ENCODE peak calls at places on chromosomes 4 and X, in ten cellular contexts. B, L, C, F, N, A, Z, M, G and S are unnamed samples.

GRCh38 chrX:124518888-124519287 is 172.5 kb downstream of the SH2D1A start:
- DNase-seq in B (no peak), L (no peak), C (no peak), F (no peak), N (no peak), A (peak), Z (no peak), M (no peak), G (no peak), S (no peak)

GRCh38 chr4:128322986-128323385 is 35.4 kb upstream of the PGRMC2 start:
- DNase-seq in B (no peak), L (no peak), C (peak), F (peak), N (no peak), A (peak), Z (no peak), M (no peak), G (no peak), S (no peak)

GRCh38 chr4:170589597-170590191 is 499.9 kb upstream of the AADAT start:
- DNase-seq in B (no peak), L (peak), C (no peak), F (peak), N (no peak), A (peak), Z (no peak), M (peak), G (no peak), S (no peak)

GRCh38 chrX:56397636-56398035 is 165.5 kb downstream of the KLF8 start:
- DNase-seq in B (no peak), L (no peak), C (no peak), F (no peak), N (no peak), A (no peak), Z (no peak), M (no peak), G (no peak), S (no peak)

GRCh38 chr4:177005801-177006230 is 213.1 kb upstream of the VEGFC start:
- DNase-seq in B (no peak), L (no peak), C (peak), F (no peak), N (no peak), A (peak), Z (no peak), M (no peak), G (no peak), S (peak)

GRCh38 chrX:20218809-20219505 is 47.8 kb downstream of the RPS6KA3 start:
- DNase-seq in B (no peak), L (no peak), C (no peak), F (no peak), N (peak), A (no peak), Z (peak), M (no peak), G (no peak), S (no peak)

GRCh38 chr4:95729596-95729995 is 110.3 kb upstream of the PDHA2 start:
- DNase-seq in B (no peak), L (no peak), C (no peak), F (no peak), N (no peak), A (no peak), Z (no peak), M (no peak), G (no peak), S (no peak)

GRCh38 chr4:72496119-72496518 is 72.9 kb downstream of the ADAMTS3 start:
- DNase-seq in B (no peak), L (no peak), C (no peak), F (no peak), N (no peak), A (peak), Z (no peak), M (no peak), G (no peak), S (peak)

GRCh38 chr4:161148051-161148450 is 1015.7 kb downstream of the FSTL5 start:
- DNase-seq in B (no peak), L (no peak), C (no peak), F (no peak), N (no peak), A (no peak), Z (no peak), M (no peak), G (no peak), S (no peak)

GRCh38 chr4:186296481-186296880 is 30.5 kb downstream of the F11 start:
- DNase-seq in B (no peak), L (no peak), C (no peak), F (no peak), N (no peak), A (no peak), Z (peak), M (no peak), G (no peak), S (no peak)

GRCh38 chrX:39022106-39022505 is 220.8 kb downstream of the MID1IP1 start:
- DNase-seq in B (no peak), L (no peak), C (no peak), F (no peak), N (no peak), A (no peak), Z (no peak), M (no peak), G (no peak), S (no peak)

GRCh38 chr4:15232725-15233597 is 194.9 kb upstream of the C1QTNF7 start:
- DNase-seq in B (no peak), L (no peak), C (no peak), F (peak), N (no peak), A (peak), Z (no peak), M (no peak), G (no peak), S (peak)

GRCh38 chrX:48507246-48507645 is 1.5 kb upstream of the PORCN start:
- DNase-seq in B (no peak), L (no peak), C (no peak), F (no peak), N (no peak), A (no peak), Z (no peak), M (no peak), G (no peak), S (no peak)

GRCh38 chrX:17802756-17803155 is 58.3 kb downstream of the RAI2 start:
- DNase-seq in B (no peak), L (no peak), C (no peak), F (no peak), N (no peak), A (no peak), Z (no peak), M (no peak), G (no peak), S (no peak)

GRCh38 chr4:42703776-42704175 is 46.9 kb upstream of the ATP8A1 start:
- DNase-seq in B (no peak), L (no peak), C (no peak), F (no peak), N (no peak), A (no peak), Z (peak), M (no peak), G (no peak), S (no peak)

GRCh38 chrX:149825424-149825823 is 43.7 kb downstream of the MAGEA9 start:
- DNase-seq in B (no peak), L (peak), C (peak), F (no peak), N (no peak), A (no peak), Z (peak), M (peak), G (no peak), S (peak)

GRCh38 chr4:53100801-53101581 is 238.9 kb downstream of the RASL11B start:
- DNase-seq in B (no peak), L (no peak), C (no peak), F (no peak), N (no peak), A (peak), Z (no peak), M (no peak), G (no peak), S (no peak)

GRCh38 chrX:41045960-41046567 is 39.2 kb upstream of the USP9X start:
- DNase-seq in B (no peak), L (no peak), C (no peak), F (no peak), N (peak), A (no peak), Z (no peak), M (no peak), G (no peak), S (peak)

GRCh38 chrX:49058794-49059193 is at the start of gene CCDC120:
- DNase-seq in B (peak), L (no peak), C (no peak), F (no peak), N (peak), A (peak), Z (peak), M (no peak), G (no peak), S (no peak)

GRCh38 chr4:72341432-72341820 is 227.6 kb downstream of the ADAMTS3 start:
- DNase-seq in B (no peak), L (no peak), C (no peak), F (no peak), N (no peak), A (no peak), Z (no peak), M (no peak), G (no peak), S (peak)

GRCh38 chr4:25863906-25864418 is 1.2 kb upstream of the SEL1L3 start:
- DNase-seq in B (no peak), L (no peak), C (no peak), F (no peak), N (peak), A (no peak), Z (no peak), M (peak), G (no peak), S (no peak)

GRCh38 chr4:125382995-125383394 is 68.2 kb downstream of the FAT4 start:
- DNase-seq in B (no peak), L (no peak), C (no peak), F (no peak), N (no peak), A (no peak), Z (no peak), M (no peak), G (no peak), S (no peak)

GRCh38 chr4:2300431-2300861 is 38.5 kb upstream of the MXD4 start:
- DNase-seq in B (no peak), L (no peak), C (no peak), F (no peak), N (no peak), A (no peak), Z (no peak), M (no peak), G (no peak), S (no peak)

GRCh38 chr4:55074386-55074785 is 51.0 kb downstream of the KDR start:
- DNase-seq in B (no peak), L (no peak), C (no peak), F (no peak), N (no peak), A (no peak), Z (no peak), M (no peak), G (no peak), S (peak)

GRCh38 chr4:74202062-74202586 is 44.2 kb downstream of the MTHFD2L start:
- DNase-seq in B (no peak), L (no peak), C (no peak), F (no peak), N (no peak), A (no peak), Z (no peak), M (no peak), G (no peak), S (no peak)

GRCh38 chr4:53852343-53852742 is 212.1 kb downstream of the CHIC2 start:
- DNase-seq in B (no peak), L (no peak), C (no peak), F (no peak), N (no peak), A (no peak), Z (no peak), M (no peak), G (no peak), S (no peak)

GRCh38 chr4:37970702-37971101 is 10.5 kb downstream of the PTTG2 start:
- DNase-seq in B (peak), L (peak), C (peak), F (peak), N (peak), A (peak), Z (peak), M (peak), G (peak), S (peak)

GRCh38 chr4:120299631-120300030 is 233.0 kb upstream of the MAD2L1 start:
- DNase-seq in B (no peak), L (no peak), C (no peak), F (no peak), N (no peak), A (no peak), Z (no peak), M (no peak), G (no peak), S (no peak)

DNA sequence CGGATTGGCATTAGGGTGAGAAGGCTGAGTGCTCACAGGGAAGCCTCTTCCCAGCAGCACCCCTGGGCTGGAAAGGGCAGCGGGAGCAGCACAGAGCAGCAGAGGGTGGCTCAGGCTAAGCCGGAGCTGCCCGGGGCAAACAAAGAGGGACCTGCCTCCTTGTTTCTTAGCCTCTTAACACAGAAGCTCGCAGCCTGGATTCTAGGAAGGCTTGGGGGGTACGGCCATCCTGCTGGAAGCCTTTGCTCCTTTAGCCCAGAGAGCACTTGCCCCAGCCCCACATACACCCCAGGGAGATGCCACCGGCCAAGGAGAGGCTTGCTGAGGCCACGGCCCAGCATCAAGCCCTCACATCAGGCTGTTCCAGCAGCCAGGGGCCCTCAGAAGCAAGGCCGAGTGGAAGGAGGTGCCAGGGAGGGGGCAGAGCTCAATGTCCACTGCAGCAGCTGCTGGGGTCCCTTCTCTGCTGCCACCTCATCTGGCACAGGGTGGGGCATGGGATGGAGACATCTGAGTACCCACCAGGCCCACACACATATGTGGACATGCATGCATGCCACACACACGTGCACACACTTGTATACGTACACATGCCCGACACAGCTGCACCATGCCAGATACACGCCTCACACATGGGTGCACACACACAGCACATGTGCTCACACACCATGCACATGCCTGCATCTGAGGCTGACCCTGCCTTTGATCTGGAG is 20.3 kb upstream of the SPON2 start:
- DNase-seq in B (peak), L (no peak), C (no peak), F (no peak), N (peak), A (no peak), Z (no peak), M (no peak), G (no peak), S (no peak)
- H3K27ac ChIP-seq in B (peak), L (peak), C (peak), F (peak), N (peak), A (no peak), Z (peak), M (no peak), G (peak), S (no peak)

DNA sequence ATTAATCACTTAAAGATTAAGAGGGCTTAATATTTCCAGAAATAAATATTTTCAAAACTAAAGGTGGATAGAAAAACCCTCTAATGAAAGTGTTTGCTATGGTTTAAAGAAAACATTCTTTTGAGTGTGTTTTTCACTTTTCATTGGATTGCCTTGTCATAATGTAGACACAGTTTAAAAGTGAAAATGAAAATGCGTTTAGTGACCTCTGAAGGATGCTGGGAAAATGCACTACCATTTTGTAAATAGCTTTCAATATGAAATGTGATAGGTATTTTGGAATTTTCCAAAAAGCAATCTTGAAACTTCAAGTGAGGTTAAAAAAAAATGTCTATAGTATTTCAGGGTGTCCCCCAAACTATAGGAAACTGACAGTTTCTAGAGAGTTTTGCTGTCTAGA is 642.2 kb downstream of the C4orf33 start:
- DNase-seq in B (no peak), L (no peak), C (no peak), F (no peak), N (no peak), A (no peak), Z (no peak), M (no peak), G (no peak), S (no peak)
- H3K27ac ChIP-seq in B (no peak), L (no peak), C (no peak), F (no peak), N (no peak), A (no peak), Z (no peak), M (no peak), G (no peak), S (no peak)

DNA sequence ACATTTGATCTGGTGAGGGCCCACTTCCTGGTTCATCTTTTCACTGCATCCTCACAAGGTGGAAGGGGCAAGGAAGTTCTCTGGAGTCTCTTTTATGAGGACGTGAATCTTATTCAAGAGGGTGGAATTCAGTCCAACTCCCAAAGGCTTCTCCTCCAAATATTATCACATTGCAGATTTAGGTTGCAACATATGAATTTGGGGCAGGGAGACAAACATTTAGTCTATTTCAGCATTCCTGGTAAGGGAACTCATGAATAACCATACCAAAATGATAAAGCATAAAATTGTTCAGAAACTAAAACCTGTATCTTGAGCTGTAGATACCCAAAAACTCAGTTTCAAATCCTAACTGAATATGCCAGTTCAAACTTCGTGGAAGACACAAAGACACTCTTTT is 246.8 kb downstream of the QDPR start:
- DNase-seq in B (no peak), L (no peak), C (no peak), F (no peak), N (no peak), A (no peak), Z (no peak), M (no peak), G (no peak), S (no peak)
- H3K27ac ChIP-seq in B (no peak), L (no peak), C (no peak), F (no peak), N (no peak), A (no peak), Z (no peak), M (no peak), G (no peak), S (no peak)

DNA sequence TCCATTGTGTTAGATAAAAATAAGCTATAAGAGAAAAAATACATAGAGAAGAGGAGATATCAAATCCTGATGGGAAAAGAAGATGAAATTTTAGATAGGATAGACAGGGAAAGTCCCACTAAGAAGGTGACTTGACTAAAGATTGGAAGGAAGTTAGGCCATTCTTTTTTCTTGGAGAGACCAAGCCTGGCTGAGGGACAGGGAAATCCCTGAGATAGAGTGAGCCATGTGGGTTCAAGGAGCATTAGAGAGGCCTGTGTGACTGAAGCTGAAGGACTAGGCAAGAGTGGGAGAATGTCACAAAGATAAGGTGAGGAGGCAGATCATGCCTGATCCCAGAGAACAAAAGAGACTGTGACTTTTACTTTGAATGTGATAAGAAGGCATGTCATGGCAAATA is 5.2 kb upstream of the DDX60L start:
- DNase-seq in B (no peak), L (no peak), C (no peak), F (no peak), N (no peak), A (no peak), Z (no peak), M (no peak), G (no peak), S (no peak)
- H3K27ac ChIP-seq in B (no peak), L (peak), C (peak), F (no peak), N (no peak), A (no peak), Z (no peak), M (no peak), G (no peak), S (peak)